ENCODE peak calls at places on chromosomes 7 and 10, in five cellular contexts. I, W, E, K and M are unnamed samples.

GRCh38 chr7:26155531-26156375 is 3.8 kb downstream of the NFE2L3 start:
- DNase-seq in I (no peak), W (peak; percentile 11), E (no peak), K (no peak), M (no peak)

GRCh38 chr7:82594665-82595064 is 151.1 kb upstream of the CACNA2D1 start:
- DNase-seq in I (no peak), W (no peak), E (no peak), K (no peak), M (no peak)

GRCh38 chr7:18004372-18004771 is 23.3 kb downstream of the PRPS1L1 start:
- DNase-seq in I (no peak), W (no peak), E (no peak), K (no peak), M (no peak)

GRCh38 chr10:88332526-88333265 is 250.4 kb downstream of the RNLS start:
- DNase-seq in I (no peak), W (no peak), E (no peak), K (no peak), M (no peak)

GRCh38 chr10:131968949-131969348 is 12.8 kb downstream of the BNIP3 start:
- DNase-seq in I (no peak), W (no peak), E (no peak), K (no peak), M (no peak)

GRCh38 chr7:119572541-119572940 is 700.4 kb upstream of the KCND2 start:
- DNase-seq in I (no peak), W (no peak), E (no peak), K (no peak), M (no peak)

GRCh38 chr7:125467996-125468854 is 538.6 kb upstream of the POT1 start:
- DNase-seq in I (no peak), W (no peak), E (no peak), K (no peak), M (no peak)

GRCh38 chr7:102973096-102973802 is 60.4 kb downstream of the LRRC17 start:
- DNase-seq in I (no peak), W (no peak), E (no peak), K (no peak), M (no peak)

GRCh38 chr10:12811725-12812310 is 189.7 kb downstream of the CCDC3 start:
- DNase-seq in I (no peak), W (no peak), E (no peak), K (no peak), M (no peak)

GRCh38 chr7:31271641-31272405 is 68.7 kb downstream of the NEUROD6 start:
- DNase-seq in I (no peak), W (no peak), E (no peak), K (no peak), M (no peak)

GRCh38 chr7:18958627-18959026 is 158.8 kb downstream of the TWIST1 start:
- DNase-seq in I (no peak), W (no peak), E (no peak), K (no peak), M (no peak)

GRCh38 chr7:140238778-140239652 is 62.2 kb upstream of the KDM7A start:
- DNase-seq in I (no peak), W (no peak), E (no peak), K (no peak), M (no peak)

GRCh38 chr10:51171946-51172345 is 97.7 kb downstream of the PRKG1 start:
- DNase-seq in I (no peak), W (no peak), E (no peak), K (peak; percentile 39), M (no peak)

GRCh38 chr7:47361746-47362215 is 220.1 kb downstream of the TNS3 start:
- DNase-seq in I (peak; percentile 60), W (peak; percentile 77), E (peak; percentile 10), K (no peak), M (no peak)

GRCh38 chr7:39592586-39592985 is 26.4 kb downstream of the YAE1 start:
- DNase-seq in I (no peak), W (no peak), E (no peak), K (no peak), M (no peak)

GRCh38 chr7:40604601-40605438 is 470.0 kb downstream of the SUGCT start:
- DNase-seq in I (no peak), W (no peak), E (no peak), K (peak; percentile 12), M (no peak)

GRCh38 chr10:92691591-92692084 is 1.9 kb downstream of the HHEX start:
- DNase-seq in I (no peak), W (no peak), E (no peak), K (no peak), M (no peak)

GRCh38 chr10:124058346-124059003 is 34.9 kb downstream of the CHST15 start:
- DNase-seq in I (no peak), W (no peak), E (no peak), K (no peak), M (no peak)

GRCh38 chr7:2483495-2483894 is 7.3 kb upstream of the GRIFIN start:
- DNase-seq in I (no peak), W (no peak), E (no peak), K (no peak), M (no peak)
- TF ChIP-seq CTCF in I (no peak), W (no peak), E (no peak), K (no peak), M (no peak)

GRCh38 chr7:131488361-131488760 is 68.1 kb downstream of the PODXL start:
- DNase-seq in I (no peak), W (no peak), E (no peak), K (no peak), M (no peak)
- TF ChIP-seq CTCF in I (peak; percentile 3), W (no peak), E (no peak), K (no peak), M (peak; percentile 63)

GRCh38 chr10:71395621-71396020 is 1.1 kb upstream of the CDH23 start:
- DNase-seq in I (no peak), W (peak; percentile 4), E (no peak), K (no peak), M (peak; percentile 43)
- TF ChIP-seq CTCF in I (no peak), W (no peak), E (no peak), K (no peak), M (peak; percentile 59)

GRCh38 chr7:52026140-52026539 is 709.5 kb upstream of the COBL start:
- DNase-seq in I (no peak), W (no peak), E (no peak), K (no peak), M (no peak)

GRCh38 chr7:52017802-52018679 is 701.4 kb upstream of the COBL start:
- DNase-seq in I (no peak), W (no peak), E (no peak), K (peak; percentile 30), M (no peak)

GRCh38 chr7:52018680-52019054 is 702.1 kb upstream of the COBL start:
- DNase-seq in I (no peak), W (no peak), E (no peak), K (no peak), M (no peak)

GRCh38 chr7:52021343-52021742 is 704.7 kb upstream of the COBL start:
- DNase-seq in I (no peak), W (no peak), E (no peak), K (no peak), M (no peak)
- TF ChIP-seq CTCF in I (no peak), W (no peak), E (no peak), K (no peak), M (no peak)

GRCh38 chr10:14773551-14774213 is 1.0 kb downstream of the FAM107B start:
- DNase-seq in I (no peak), W (no peak), E (no peak), K (no peak), M (no peak)
- TF ChIP-seq CTCF in I (no peak), W (no peak), E (no peak), K (no peak), M (peak; percentile 55)